ENCODE peak calls at places on chromosomes 11 and 22, in seven cellular contexts. Y is neuronal stem cell, E is IMR-90, K is trophoblast cell, A is H9, D is mesenchymal stem cell, J is H1. C is an unnamed sample.

GRCh38 chr11:128632151-128632791 is 44.9 kb upstream of the ETS1 start:
- DNase-seq in E (peak), D (peak), K (no peak), J (no peak), Y (peak), A (peak), C (peak)

GRCh38 chr22:44409211-44409648 is 88.8 kb downstream of the RTL6 start:
- DNase-seq in Y (no peak), J (no peak), E (no peak), D (no peak), A (no peak), K (no peak), C (no peak)

GRCh38 chr11:35165416-35166368 is 26.7 kb downstream of the CD44 start:
- DNase-seq in Y (no peak), A (no peak), E (peak), D (peak), K (no peak), J (no peak), C (no peak)

GRCh38 chr22:32827061-32827602 is 25.6 kb downstream of the TIMP3 start:
- DNase-seq in A (no peak), Y (no peak), K (no peak), J (no peak), D (no peak), E (no peak), C (no peak)

GRCh38 chr11:3950996-3951662 is 95.7 kb downstream of the STIM1 start:
- DNase-seq in Y (peak), J (no peak), A (no peak), K (peak), E (peak), D (peak), C (peak)

GRCh38 chr11:45769960-45770359 is 35.0 kb upstream of the SLC35C1 start:
- DNase-seq in J (no peak), D (no peak), Y (no peak), A (no peak), E (no peak), K (no peak), C (no peak)

GRCh38 chr22:31263896-31264295 is 28.4 kb downstream of the PIK3IP1 start:
- DNase-seq in D (no peak), K (no peak), A (no peak), Y (no peak), E (no peak), J (no peak), C (no peak)

GRCh38 chr11:96367357-96367756 is 22.4 kb downstream of the CCDC82 start:
- DNase-seq in Y (no peak), A (no peak), J (no peak), K (no peak), D (no peak), E (no peak), C (no peak)

GRCh38 chr11:61814958-61815789 is 1.6 kb downstream of the FADS1 start:
- DNase-seq in J (peak), A (peak), E (peak), D (peak), Y (peak), K (peak), C (peak)

GRCh38 chr22:34902335-34902734 is 163.6 kb upstream of the ISX start:
- DNase-seq in D (no peak), A (no peak), Y (no peak), E (no peak), J (no peak), K (no peak), C (peak)

GRCh38 chr11:68135161-68135560 is 14.0 kb upstream of the CHKA start:
- DNase-seq in A (no peak), Y (no peak), J (no peak), D (no peak), K (no peak), E (no peak), C (no peak)

GRCh38 chr11:73320786-73321325 is 12.8 kb downstream of the ARHGEF17 start:
- DNase-seq in J (no peak), D (peak), Y (no peak), E (peak), K (no peak), A (no peak), C (no peak)

GRCh38 chr11:105979997-105980703 is 41.9 kb downstream of the MSANTD4 start:
- DNase-seq in D (no peak), K (no peak), E (no peak), Y (no peak), J (no peak), A (no peak), C (no peak)

DNA sequence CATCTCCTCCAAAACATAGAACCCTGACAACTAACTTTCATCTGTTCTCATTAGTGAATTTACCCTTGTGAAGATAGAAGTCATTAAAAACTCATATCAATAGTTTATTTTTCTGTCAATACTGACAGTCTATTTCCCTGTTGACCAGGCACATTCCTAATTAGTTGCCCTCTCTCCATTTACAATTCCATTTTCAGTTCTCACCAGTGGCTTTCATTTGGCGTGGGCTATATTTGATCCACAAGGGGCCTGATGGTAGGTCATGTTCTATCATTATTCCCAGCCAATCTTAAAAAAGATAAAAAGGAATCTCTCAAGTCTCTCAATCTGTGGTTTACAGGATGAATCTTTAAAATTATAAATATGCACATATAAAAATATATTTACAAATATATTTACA is 3.9 kb upstream of the AKIP1 start:
- DNase-seq in J (no peak), Y (no peak), A (no peak), E (no peak), K (no peak), D (no peak), C (no peak)
- H2BK5ac ChIP-seq in J (no peak), Y (no peak), A (no peak), E (peak), K (no peak), D (no peak), C (no peak)

GRCh38 chr11:47641585-47642098 is 717 bp downstream of the MTCH2 start:
- DNase-seq in E (no peak), K (no peak), Y (no peak), J (no peak), D (no peak), A (no peak), C (peak)
- H2BK5ac ChIP-seq in E (peak), K (peak), Y (no peak), J (peak), D (no peak), A (no peak), C (no peak)

GRCh38 chr11:15200696-15201095 is 86.0 kb downstream of the INSC start:
- DNase-seq in J (no peak), E (no peak), D (no peak), Y (no peak), A (no peak), K (no peak), C (no peak)

GRCh38 chr11:15197696-15198095 is 83.0 kb downstream of the INSC start:
- DNase-seq in A (no peak), E (peak), J (no peak), Y (no peak), D (no peak), K (no peak), C (no peak)

GRCh38 chr11:15201586-15201985 is 86.9 kb downstream of the INSC start:
- DNase-seq in Y (no peak), D (no peak), K (peak), E (no peak), A (no peak), J (no peak), C (no peak)

GRCh38 chr11:15198284-15198683 is 83.6 kb downstream of the INSC start:
- DNase-seq in Y (no peak), J (no peak), K (no peak), E (no peak), A (no peak), D (no peak), C (no peak)

DNA sequence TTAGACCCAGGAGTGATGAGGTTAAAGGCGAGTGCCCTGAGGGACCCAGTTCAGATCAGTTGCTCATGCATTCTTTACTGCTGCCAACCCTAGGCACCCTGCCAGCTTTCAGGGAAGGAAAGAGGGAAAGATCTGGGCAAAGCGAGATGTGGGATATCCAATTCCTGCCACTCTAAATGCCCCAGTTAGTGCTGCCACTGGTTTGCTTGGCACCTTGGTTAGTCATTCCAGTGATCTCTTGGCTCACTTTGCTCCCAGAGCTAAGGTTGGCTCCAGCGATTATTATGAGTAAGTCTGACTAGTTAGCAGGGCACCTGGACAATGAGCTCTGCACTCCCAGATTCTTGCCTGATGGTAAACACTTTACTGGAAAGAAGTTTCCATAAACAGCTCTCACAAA is 85.0 kb downstream of the INSC start:
- DNase-seq in K (no peak), Y (no peak), J (no peak), E (peak), D (peak), A (no peak), C (no peak)
- H2BK5ac ChIP-seq in K (no peak), Y (no peak), J (no peak), E (no peak), D (no peak), A (no peak), C (no peak)

GRCh38 chr22:30192427-30192826 is 54.1 kb downstream of the LIF start:
- DNase-seq in K (no peak), D (no peak), J (no peak), E (no peak), Y (no peak), A (no peak), C (no peak)

GRCh38 chr22:30190619-30191018 is 55.9 kb downstream of the LIF start:
- DNase-seq in E (no peak), D (no peak), Y (no peak), K (no peak), A (no peak), J (no peak), C (no peak)

GRCh38 chr22:30193031-30193794 is 53.3 kb downstream of the LIF start:
- DNase-seq in D (peak), E (no peak), Y (no peak), J (no peak), A (no peak), K (no peak), C (no peak)

GRCh38 chr22:30188911-30189310 is 57.6 kb downstream of the LIF start:
- DNase-seq in K (no peak), D (peak), E (peak), J (no peak), Y (no peak), A (no peak), C (no peak)

DNA sequence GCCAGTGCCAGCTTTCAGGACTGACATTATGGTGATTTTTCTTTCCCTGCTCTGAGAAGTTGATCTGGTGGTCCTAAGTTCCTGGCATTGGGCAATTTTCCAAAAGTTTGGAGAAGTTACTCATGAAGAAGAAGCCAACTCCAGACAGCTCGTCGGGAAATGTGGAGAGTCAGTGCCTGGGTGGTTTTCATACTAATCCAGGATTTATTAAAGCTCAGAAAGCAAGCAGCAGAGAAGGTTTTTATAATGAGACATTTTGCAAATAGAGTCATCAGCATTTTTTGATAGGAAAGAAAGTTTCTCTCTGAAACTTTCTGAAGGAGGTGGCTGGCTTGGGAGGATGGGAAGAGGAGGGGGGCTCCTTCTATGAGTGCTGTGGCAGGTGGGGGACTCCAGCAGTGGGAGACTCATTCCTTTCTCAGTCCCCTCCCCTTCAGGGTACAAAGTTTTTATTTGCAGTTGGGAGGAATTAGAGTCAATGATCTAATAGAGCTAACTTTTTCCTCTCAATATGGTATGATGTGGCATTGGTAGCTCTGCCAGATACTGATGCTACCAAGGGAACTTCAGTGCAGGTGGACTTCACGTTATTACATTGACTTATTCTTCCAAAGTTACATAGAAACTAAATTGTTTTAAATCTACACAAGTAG is 55.4 kb downstream of the LIF start:
- DNase-seq in Y (no peak), D (no peak), E (peak), K (no peak), A (no peak), J (no peak), C (no peak)
- H2BK5ac ChIP-seq in Y (no peak), D (no peak), E (peak), K (no peak), A (no peak), J (no peak), C (no peak)

GRCh38 chr11:75350122-75350742 is 1.2 kb downstream of the ARRB1 start:
- DNase-seq in J (no peak), K (no peak), Y (no peak), A (no peak), E (no peak), D (no peak), C (no peak)
- H2BK5ac ChIP-seq in J (peak), K (peak), Y (no peak), A (no peak), E (no peak), D (no peak), C (peak)